ENCODE peak calls at places on chromosomes 2 and 18, in four cellular contexts. S is neural progenitor cell, Z is ascending aorta, R is OCI-LY7. F is an unnamed sample.

GRCh38 chr2:12948963-12949353 is 232.2 kb downstream of the TRIB2 start:
- DNase-seq in Z (no peak), S (no peak), R (no peak), F (no peak)

GRCh38 chr2:27889774-27890145 is 427 bp downstream of the RBKS start:
- DNase-seq in S (no peak), Z (no peak), R (no peak), F (no peak)

GRCh38 chr2:176535480-176536113 is 266.4 kb downstream of the MTX2 start:
- DNase-seq in Z (no peak), S (no peak), R (no peak), F (peak; percentile 29)

GRCh38 chr2:43161650-43162542 is 64.5 kb downstream of the ZFP36L2 start:
- DNase-seq in S (no peak), Z (no peak), R (no peak), F (no peak)

GRCh38 chr2:178327516-178327915 is 123.5 kb downstream of the PRKRA start:
- DNase-seq in S (no peak), R (no peak), Z (no peak), F (no peak)

GRCh38 chr2:173358617-173359016 is 3.9 kb downstream of the CDCA7 start:
- DNase-seq in Z (no peak), R (no peak), S (no peak), F (no peak)

GRCh38 chr2:23009545-23010149 is 375.3 kb upstream of the KLHL29 start:
- DNase-seq in S (no peak), R (no peak), Z (no peak), F (no peak)

GRCh38 chr2:235843591-235844395 is 324.4 kb downstream of the GBX2 start:
- DNase-seq in Z (no peak), R (no peak), S (peak; percentile 49), F (no peak)

GRCh38 chr2:120874876-120875275 is 139.2 kb downstream of the GLI2 start:
- DNase-seq in S (no peak), Z (no peak), R (no peak), F (no peak)

GRCh38 chr2:168843253-168843652 is 40.8 kb downstream of the NOSTRIN start:
- DNase-seq in Z (no peak), S (no peak), R (no peak), F (no peak)

GRCh38 chr2:225865468-225865867 is 466.0 kb downstream of the NYAP2 start:
- DNase-seq in Z (no peak), R (no peak), S (no peak), F (no peak)

GRCh38 chr2:155708052-155708451 is 624.5 kb downstream of the NR4A2 start:
- DNase-seq in S (no peak), Z (no peak), R (no peak), F (no peak)

GRCh38 chr2:241546771-241547498 is 11.6 kb upstream of the BOK start:
- DNase-seq in Z (no peak), R (no peak), S (peak; percentile 78), F (peak; percentile 84)

GRCh38 chr18:43422483-43422882 is 145.2 kb upstream of the SYT4 start:
- DNase-seq in R (no peak), S (peak; percentile 56), Z (no peak), F (no peak)

GRCh38 chr18:80033181-80034067 is 810 bp upstream of the RBFA start:
- DNase-seq in R (no peak), S (no peak), Z (peak; percentile 76), F (no peak)

GRCh38 chr2:129819855-129820254 is 159.6 kb upstream of the RAB6C start:
- DNase-seq in R (no peak), S (no peak), Z (no peak), F (no peak)

GRCh38 chr2:70686577-70687460 is 81.2 kb downstream of the ADD2 start:
- DNase-seq in R (peak; percentile 3), S (peak; percentile 75), Z (peak; percentile 59), F (no peak)

GRCh38 chr2:62296034-62296832 is 100.3 kb downstream of the B3GNT2 start:
- DNase-seq in R (no peak), S (no peak), Z (no peak), F (no peak)

GRCh38 chr18:4870177-4870773 is 326.8 kb downstream of the AKAIN1 start:
- DNase-seq in R (no peak), Z (no peak), S (no peak), F (no peak)

GRCh38 chr2:182266909-182267308 is 159.9 kb downstream of the PDE1A start:
- DNase-seq in S (no peak), Z (no peak), R (no peak), F (no peak)

GRCh38 chr2:197433770-197434438 is 924 bp downstream of the SF3B1 start:
- DNase-seq in R (peak; percentile 21), Z (no peak), S (no peak), F (no peak)

GRCh38 chr18:35127201-35127600 is 86.0 kb downstream of the MAPRE2 start:
- DNase-seq in S (peak; percentile 47), R (no peak), Z (no peak), F (no peak)

GRCh38 chr2:121707344-121707919 is 29.2 kb downstream of the NIFK start:
- DNase-seq in Z (no peak), R (peak; percentile 8), S (no peak), F (peak; percentile 97)

GRCh38 chr18:60739212-60739611 is 366.6 kb upstream of the MC4R start:
- DNase-seq in Z (no peak), S (peak; percentile 15), R (no peak), F (no peak)

GRCh38 chr2:112032615-112033457 is 22.2 kb upstream of the TMEM87B start:
- DNase-seq in R (no peak), S (no peak), Z (peak; percentile 72), F (peak; percentile 48)

GRCh38 chr18:76522104-76522503 is 27.1 kb upstream of the ZNF516 start:
- DNase-seq in S (peak; percentile 51), Z (no peak), R (no peak), F (no peak)

GRCh38 chr2:60796573-60797509 is 40.8 kb downstream of the PAPOLG start:
- DNase-seq in S (no peak), R (peak; percentile 63), Z (no peak), F (no peak)

GRCh38 chr2:54409752-54410151 is 46.4 kb upstream of the SPTBN1 start:
- DNase-seq in S (no peak), R (no peak), Z (no peak), F (no peak)

GRCh38 chr2:120722211-120722602 is 13.5 kb upstream of the GLI2 start:
- DNase-seq in Z (no peak), R (no peak), S (no peak), F (no peak)

GRCh38 chr2:18833941-18834340 is 244.6 kb upstream of the NT5C1B start:
- DNase-seq in Z (no peak), R (no peak), S (no peak), F (no peak)

GRCh38 chr2:86037141-86037794 is 68.4 kb downstream of the POLR1A start:
- DNase-seq in Z (peak; percentile 85), R (peak; percentile 64), S (no peak), F (no peak)

GRCh38 chr2:101038455-101039255 is 36.6 kb downstream of the RPL31 start:
- DNase-seq in S (no peak), R (peak; percentile 11), Z (no peak), F (no peak)
- TF ChIP-seq CTCF in S (peak; percentile 34), R (peak; percentile 63), Z (peak; percentile 18), F (peak; percentile 61)

DNA sequence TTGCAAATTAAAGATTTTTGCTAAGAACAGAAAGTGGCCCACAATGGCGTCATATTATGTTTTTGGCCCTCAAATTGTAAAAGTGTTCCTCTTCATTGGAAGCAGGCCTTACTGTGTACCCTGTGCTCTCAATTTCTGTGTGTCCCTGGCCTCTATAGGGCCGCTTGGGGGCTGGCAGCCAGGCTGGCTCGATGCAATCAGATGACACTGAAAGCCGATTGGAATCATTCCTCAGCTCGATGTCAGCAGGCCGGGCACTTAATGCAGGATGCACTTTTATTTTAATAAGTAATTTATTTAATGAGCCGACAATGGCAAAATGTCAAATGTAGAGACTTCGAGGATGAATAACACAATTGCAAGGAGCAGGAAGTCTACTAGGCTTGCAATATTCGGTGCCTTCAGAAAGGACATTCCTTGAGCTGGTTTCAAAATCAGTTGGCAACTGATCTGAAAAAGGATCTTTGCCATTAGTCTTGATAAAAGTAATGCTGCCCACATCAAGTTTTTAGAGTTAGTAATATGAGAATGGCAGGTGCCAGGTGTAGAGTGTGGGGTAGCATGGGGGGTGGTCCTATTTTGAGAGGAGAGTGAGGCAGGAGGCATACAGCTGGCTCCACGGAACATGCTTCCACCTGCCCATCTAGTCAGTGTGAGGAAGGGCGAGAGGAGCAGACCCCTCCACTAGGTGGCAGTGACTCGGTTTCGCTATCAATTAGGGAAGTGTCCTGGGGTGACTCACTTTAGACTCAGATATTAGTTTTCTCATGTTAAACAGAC is 80.7 kb downstream of the NABP1 start:
- DNase-seq in S (peak; percentile 56), R (peak; percentile 62), Z (no peak), F (peak; percentile 35)
- H3K4me3 ChIP-seq in S (no peak overlapping the region), R (no peak overlapping the region), Z (no peak overlapping the region), F (no peak overlapping the region)

DNA sequence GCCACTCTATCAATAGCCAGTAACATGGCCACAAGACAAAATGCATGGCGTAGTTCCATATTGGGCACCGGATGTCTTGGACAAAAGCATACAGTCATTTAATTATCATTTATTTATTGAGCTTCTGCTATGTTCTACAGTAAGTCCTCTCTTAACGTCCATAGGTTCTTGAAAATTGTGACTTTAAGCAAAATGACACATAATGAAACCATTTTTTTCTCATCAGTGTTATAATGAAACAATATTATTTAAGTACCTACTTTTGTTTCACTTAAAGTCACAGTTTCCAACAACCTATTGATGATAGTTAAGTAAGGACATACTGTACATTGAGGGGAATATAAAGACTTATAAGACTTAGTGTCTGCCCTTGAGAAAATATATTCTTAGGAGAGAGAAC is 84.9 kb downstream of the XRCC5 start:
- DNase-seq in S (no peak), Z (no peak), R (no peak), F (no peak)
- H3K36me3 ChIP-seq in S (peaks cover 58% of the 10 kb centered on the region), Z (peaks cover 32% of the 10 kb centered on the region), R (peaks cover 96% of the 10 kb centered on the region), F (peaks cover 1% of the 10 kb centered on the region)

DNA sequence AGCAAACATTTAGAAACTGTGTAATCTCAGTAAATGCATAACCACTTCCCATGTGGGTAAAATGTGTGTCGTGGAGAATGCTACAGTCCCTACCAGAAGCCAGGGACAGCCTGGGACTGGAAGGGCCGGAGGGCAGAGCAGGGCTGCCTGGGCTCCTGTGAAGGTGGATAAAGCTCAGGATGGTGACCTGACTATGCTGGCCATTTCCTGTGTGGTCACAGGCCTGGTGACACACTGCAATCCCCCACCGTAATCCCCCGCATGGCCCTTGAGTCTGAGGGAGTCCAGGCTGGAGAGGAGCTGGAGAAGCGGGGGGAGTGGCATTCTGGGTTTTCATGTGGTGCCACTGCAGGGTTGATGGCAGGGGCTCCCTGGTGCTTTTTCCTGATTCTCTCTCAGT is 102.3 kb downstream of the LRRC30 start:
- DNase-seq in S (no peak), Z (no peak), R (no peak), F (no peak)
- TF ChIP-seq CTCF in S (no peak), Z (no peak), R (no peak), F (no peak)

DNA sequence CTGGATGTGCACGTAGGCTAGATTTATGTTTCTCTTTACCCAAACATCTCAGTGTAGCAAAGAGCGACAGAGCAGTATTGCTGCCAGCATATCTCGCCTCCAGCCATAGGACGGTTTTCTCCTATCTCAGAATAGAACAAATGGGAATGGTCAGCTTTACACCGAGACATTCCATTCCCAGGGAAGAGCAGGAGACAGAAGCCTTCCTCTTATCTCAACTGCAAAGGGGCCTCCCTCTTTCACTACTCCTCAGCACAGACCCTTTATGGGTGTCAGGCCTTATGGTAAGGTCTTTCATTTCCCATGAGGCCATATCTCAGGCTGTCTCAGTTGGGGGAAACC is 19.2 kb upstream of the TMBIM1 start:
- DNase-seq in Z (no peak), R (no peak), S (no peak), F (no peak)
- H3K4me3 ChIP-seq in Z (no peak overlapping the region), R (no peak overlapping the region), S (no peak overlapping the region), F (no peak overlapping the region)